ENCODE peak calls at places on chromosomes 1 and 21, in five cellular contexts. K, O, R, U and B are unnamed samples.

GRCh38 chr21:45846373-45847160 is 135.0 kb upstream of the COL6A1 start:
- DNase-seq in O (no peak), U (no peak), K (no peak), R (no peak), B (no peak)

GRCh38 chr1:204584699-204585372 is 68.6 kb downstream of the MDM4 start:
- DNase-seq in O (peak; percentile 85), U (no peak), R (no peak), K (no peak), B (no peak)

GRCh38 chr1:222815367-222815765 is 527 bp downstream of the DISP1 start:
- DNase-seq in R (peak; percentile 45), K (no peak), O (no peak), U (no peak), B (no peak)

GRCh38 chr21:38244885-38245869 is 11.6 kb upstream of the KCNJ15 start:
- DNase-seq in R (peak; percentile 64), K (no peak), O (no peak), U (no peak), B (no peak)

GRCh38 chr1:55012661-55013060 is 13.9 kb downstream of the BSND start:
- DNase-seq in U (no peak), R (no peak), O (no peak), K (no peak), B (no peak)

GRCh38 chr1:202397256-202397655 is 48.8 kb downstream of the PPP1R12B start:
- DNase-seq in O (no peak), U (no peak), K (no peak), R (no peak), B (no peak)

GRCh38 chr1:38783659-38784229 is 75.8 kb downstream of the RRAGC start:
- DNase-seq in O (no peak), R (no peak), K (peak; percentile 13), U (no peak), B (no peak)

GRCh38 chr1:248324468-248324867 is at the start of gene OR2M7:
- DNase-seq in O (no peak), K (no peak), R (no peak), U (no peak), B (no peak)

GRCh38 chr1:81733465-81733864 is 67.3 kb upstream of the ADGRL2 start:
- DNase-seq in O (no peak), K (no peak), R (no peak), U (no peak), B (no peak)

GRCh38 chr1:24964811-24965570 is 34.9 kb upstream of the RUNX3 start:
- DNase-seq in K (no peak), O (peak; percentile 94), R (peak; percentile 62), U (no peak), B (no peak)

GRCh38 chr21:41483415-41483814 is 24.5 kb downstream of the TMPRSS2 start:
- DNase-seq in R (no peak), O (peak; percentile 11), K (no peak), U (no peak), B (no peak)

GRCh38 chr1:24364975-24365678 is 46.0 kb downstream of the GRHL3 start:
- DNase-seq in O (no peak), U (no peak), K (no peak), R (no peak), B (no peak)

GRCh38 chr1:31576201-31576669 is at the start of gene TINAGL1:
- DNase-seq in K (peak; percentile 81), O (no peak), R (peak; percentile 85), U (no peak), B (no peak)
- TF ChIP-seq POLR2A in K (peak; percentile 68), O (peak; percentile 43), R (peak; percentile 66), U (peak; percentile 81), B (no peak)

GRCh38 chr1:19260211-19261138 is 8.9 kb downstream of the MRTO4 start:
- DNase-seq in U (no peak), K (no peak), R (peak; percentile 24), O (no peak), B (no peak)
- TF ChIP-seq POLR2AphosphoS5 in U (no peak), K (no peak), R (no peak), O (peak; percentile 29), B (peak; percentile 15)

GRCh38 chr1:2231667-2232254 is 3.6 kb downstream of the SKI start:
- DNase-seq in U (no peak), K (peak; percentile 78), R (peak; percentile 93), O (peak; percentile 89), B (peak; percentile 95)
- H3K4me1 ChIP-seq in U (peaks cover 77% of the 10 kb centered on the region), K (peaks cover 45% of the 10 kb centered on the region), R (peaks cover 68% of the 10 kb centered on the region), O (peaks cover 71% of the 10 kb centered on the region), B (peaks cover 77% of the 10 kb centered on the region)

GRCh38 chr1:118960026-118960561 is 28.0 kb downstream of the TBX15 start:
- DNase-seq in U (peak; percentile 68), O (no peak), K (no peak), R (no peak), B (no peak)

GRCh38 chr1:118960567-118961136 is 27.5 kb downstream of the TBX15 start:
- DNase-seq in R (no peak), K (peak; percentile 100), O (no peak), U (peak; percentile 88), B (no peak)

GRCh38 chr1:118961156-118961555 is 27.0 kb downstream of the TBX15 start:
- DNase-seq in O (no peak), U (no peak), K (no peak), R (no peak), B (no peak)

GRCh38 chr1:118958937-118959631 is 29.1 kb downstream of the TBX15 start:
- DNase-seq in R (no peak), O (no peak), U (no peak), K (peak; percentile 68), B (no peak)

DNA sequence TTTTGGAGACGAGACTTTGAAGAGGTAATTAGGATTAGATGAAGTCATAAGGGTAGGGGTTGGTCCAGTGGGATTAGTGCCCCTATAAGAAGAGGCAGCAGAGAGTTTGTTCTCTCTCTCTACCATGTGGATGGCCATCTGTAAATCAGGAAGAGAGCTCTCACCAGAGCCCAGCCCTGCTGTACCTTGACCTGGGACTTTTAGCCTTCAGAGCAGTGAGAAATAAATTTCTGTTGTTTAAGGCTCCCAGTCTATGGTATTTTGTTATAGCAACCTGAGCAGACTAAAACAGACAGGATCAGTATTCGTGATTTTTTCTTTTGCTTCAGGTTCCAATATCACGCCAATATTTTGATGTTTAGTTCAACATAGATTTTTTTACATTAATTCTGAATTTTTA is 30.0 kb downstream of the TBX15 start:
- DNase-seq in U (no peak), O (no peak), R (no peak), K (peak; percentile 64), B (no peak)
- TF ChIP-seq POLR2A in U (no peak), O (no peak), R (no peak), K (no peak), B (no peak)

GRCh38 chr1:232477728-232478127 is 152.2 kb downstream of the SIPA1L2 start:
- DNase-seq in O (no peak), K (no peak), R (no peak), U (no peak), B (no peak)
- TF ChIP-seq POLR2AphosphoS5 in O (peak; percentile 9), K (no peak), R (no peak), U (no peak), B (no peak)

DNA sequence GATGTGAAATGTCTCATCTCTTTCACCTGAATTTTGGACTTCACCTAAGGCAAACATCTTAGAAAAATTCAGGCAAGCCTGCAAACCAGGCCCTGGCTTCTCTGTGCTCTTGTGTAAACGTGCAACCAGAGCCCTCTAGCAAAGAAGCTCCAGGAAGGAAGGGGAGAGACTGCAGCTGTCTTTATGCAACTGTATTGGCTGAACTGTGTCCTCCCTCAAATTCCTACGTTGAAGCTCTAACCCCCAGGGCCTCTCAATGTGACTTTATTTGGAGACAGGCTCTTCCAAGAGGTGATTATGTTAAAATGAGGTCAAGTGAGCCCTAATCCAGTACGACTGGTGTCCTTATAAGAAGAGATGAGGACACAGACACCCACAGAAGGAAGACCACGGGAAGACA is 60.3 kb downstream of the SLC45A1 start:
- DNase-seq in U (no peak), O (no peak), K (no peak), R (no peak), B (no peak)
- H3K4me1 ChIP-seq in U (peaks cover 99% of the 10 kb centered on the region), O (peaks cover 40% of the 10 kb centered on the region), K (peaks cover 18% of the 10 kb centered on the region), R (peaks cover 73% of the 10 kb centered on the region), B (peaks cover 79% of the 10 kb centered on the region)

DNA sequence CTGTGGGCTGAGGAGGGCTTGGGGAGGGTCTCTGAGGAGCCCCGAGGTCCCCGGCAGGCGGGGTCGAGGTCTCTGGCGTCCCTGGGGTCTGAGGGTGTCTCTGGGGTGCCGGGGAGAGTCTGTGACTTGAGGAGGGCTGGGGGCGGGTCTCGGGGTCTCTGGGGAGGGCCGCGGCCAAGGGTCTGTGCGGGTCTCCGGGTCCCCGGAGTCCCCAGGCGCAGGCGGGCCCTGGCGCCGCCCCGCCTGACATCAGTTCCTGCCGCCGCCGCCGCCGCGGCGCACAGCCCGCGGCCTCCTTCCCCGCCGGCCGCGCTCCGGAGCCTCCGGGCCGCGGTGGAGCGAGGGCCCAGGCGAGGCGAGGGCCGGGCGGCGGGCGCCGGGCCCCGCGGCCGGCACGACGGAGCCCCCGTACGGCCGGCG is at the start of gene PLEKHM2:
- DNase-seq in K (no peak), O (peak; percentile 91), R (peak; percentile 40), U (no peak), B (no peak)
- TF ChIP-seq POLR2A in K (peak; percentile 19), O (peak; percentile 8), R (no peak), U (peak; percentile 23), B (no peak)